ENCODE peak calls at places on chromosomes 3 and 15, in eight cellular contexts. P, E, J, O, F, R, N and C are unnamed samples.

GRCh38 chr3:15102256-15102655 is 3.3 kb upstream of the RBSN start:
- DNase-seq in P (peak), E (no peak), J (peak), O (no peak), F (no peak), R (peak), N (no peak), C (no peak)

GRCh38 chr3:189298469-189299375 is 127.0 kb downstream of the TPRG1 start:
- DNase-seq in P (no peak), E (no peak), J (no peak), O (no peak), F (no peak), R (no peak), N (no peak), C (no peak)

GRCh38 chr15:52649686-52650085 is 29.5 kb downstream of the ATOSA start:
- DNase-seq in P (no peak), E (no peak), J (no peak), O (no peak), F (no peak), R (no peak), N (no peak), C (no peak)

GRCh38 chr3:4271834-4272233 is 31.3 kb upstream of the SETMAR start:
- DNase-seq in P (peak), E (peak), J (no peak), O (no peak), F (no peak), R (no peak), N (peak), C (no peak)

GRCh38 chr3:180383332-180384020 is 218.5 kb upstream of the TTC14 start:
- DNase-seq in P (no peak), E (no peak), J (no peak), O (no peak), F (no peak), R (no peak), N (no peak), C (no peak)

GRCh38 chr3:123153821-123154323 is 47.9 kb upstream of the SEC22A start:
- DNase-seq in P (no peak), E (no peak), J (no peak), O (no peak), F (no peak), R (no peak), N (no peak), C (no peak)

GRCh38 chr3:707041-707440 is 385.8 kb upstream of the CNTN6 start:
- DNase-seq in P (no peak), E (no peak), J (no peak), O (no peak), F (no peak), R (no peak), N (no peak), C (no peak)

GRCh38 chr15:80770356-80770705 is 8.8 kb upstream of the CEMIP start:
- DNase-seq in P (no peak), E (no peak), J (no peak), O (no peak), F (no peak), R (no peak), N (no peak), C (no peak)

GRCh38 chr3:43584043-43584826 is 37.6 kb downstream of the ANO10 start:
- DNase-seq in P (no peak), E (no peak), J (no peak), O (no peak), F (no peak), R (no peak), N (no peak), C (no peak)

GRCh38 chr15:67531379-67532059 is 10.6 kb downstream of the C15orf61 start:
- DNase-seq in P (no peak), E (no peak), J (no peak), O (no peak), F (no peak), R (no peak), N (no peak), C (no peak)

GRCh38 chr3:775178-775885 is 317.5 kb upstream of the CNTN6 start:
- DNase-seq in P (no peak), E (no peak), J (no peak), O (no peak), F (no peak), R (no peak), N (no peak), C (no peak)

GRCh38 chr3:64575211-64575844 is 112.5 kb downstream of the ADAMTS9 start:
- DNase-seq in P (no peak), E (no peak), J (no peak), O (no peak), F (no peak), R (no peak), N (peak), C (no peak)

GRCh38 chr15:78446551-78446950 is 8.5 kb downstream of the IREB2 start:
- DNase-seq in P (no peak), E (no peak), J (no peak), O (no peak), F (no peak), R (no peak), N (no peak), C (no peak)

GRCh38 chr15:68373028-68373427 is 58.9 kb downstream of the ITGA11 start:
- DNase-seq in P (no peak), E (no peak), J (no peak), O (no peak), F (no peak), R (no peak), N (no peak), C (no peak)

GRCh38 chr3:87206070-87206469 is 21.0 kb upstream of the CHMP2B start:
- DNase-seq in P (no peak), E (peak), J (no peak), O (no peak), F (no peak), R (no peak), N (no peak), C (no peak)

GRCh38 chr3:29513236-29513635 is 232.4 kb downstream of the RBMS3 start:
- DNase-seq in P (no peak), E (no peak), J (no peak), O (no peak), F (no peak), R (no peak), N (no peak), C (no peak)

GRCh38 chr15:67121725-67122600 is 56.6 kb downstream of the SMAD3 start:
- DNase-seq in P (no peak), E (no peak), J (no peak), O (no peak), F (no peak), R (no peak), N (no peak), C (no peak)

GRCh38 chr15:88299502-88299901 is 43.0 kb upstream of the NTRK3 start:
- DNase-seq in P (no peak), E (no peak), J (no peak), O (no peak), F (no peak), R (no peak), N (no peak), C (no peak)

GRCh38 chr3:24299801-24300626 is 194.6 kb downstream of the THRB start:
- DNase-seq in P (peak), E (no peak), J (no peak), O (no peak), F (no peak), R (no peak), N (no peak), C (no peak)

GRCh38 chr3:53030864-53031445 is 14.9 kb downstream of the SFMBT1 start:
- DNase-seq in P (no peak), E (no peak), J (no peak), O (peak), F (no peak), R (no peak), N (peak), C (no peak)

GRCh38 chr3:79354179-79354688 is 413.6 kb downstream of the ROBO1 start:
- DNase-seq in P (no peak), E (no peak), J (no peak), O (no peak), F (no peak), R (no peak), N (no peak), C (no peak)

GRCh38 chr3:49668861-49669260 is 5.3 kb upstream of the APEH start:
- DNase-seq in P (no peak), E (no peak), J (no peak), O (no peak), F (no peak), R (no peak), N (no peak), C (no peak)

GRCh38 chr15:79140846-79141570 is 50.4 kb upstream of the RASGRF1 start:
- DNase-seq in P (no peak), E (no peak), J (no peak), O (no peak), F (no peak), R (no peak), N (no peak), C (no peak)

GRCh38 chr3:128133273-128133883 is 9.8 kb upstream of the RUVBL1 start:
- DNase-seq in P (peak), E (no peak), J (no peak), O (no peak), F (peak), R (peak), N (no peak), C (no peak)

GRCh38 chr3:45553469-45553974 is 41.0 kb upstream of the LIMD1 start:
- DNase-seq in P (no peak), E (no peak), J (peak), O (no peak), F (peak), R (no peak), N (peak), C (no peak)

GRCh38 chr15:66089049-66089448 is 164.5 kb downstream of the MEGF11 start:
- DNase-seq in P (no peak), E (no peak), J (no peak), O (no peak), F (no peak), R (no peak), N (no peak), C (no peak)

GRCh38 chr3:158568784-158569183 is 2.2 kb upstream of the MLF1 start:
- DNase-seq in P (no peak), E (no peak), J (no peak), O (no peak), F (no peak), R (no peak), N (no peak), C (no peak)

GRCh38 chr3:177525987-177526712 is 328.9 kb upstream of the TBL1XR1 start:
- DNase-seq in P (no peak), E (peak), J (no peak), O (no peak), F (no peak), R (no peak), N (no peak), C (no peak)

GRCh38 chr3:15794842-15795562 is 2.8 kb downstream of the ANKRD28 start:
- DNase-seq in P (no peak), E (no peak), J (no peak), O (no peak), F (no peak), R (no peak), N (no peak), C (no peak)

GRCh38 chr3:182605882-182606611 is 187.3 kb upstream of the ATP11B start:
- DNase-seq in P (no peak), E (no peak), J (no peak), O (no peak), F (no peak), R (no peak), N (no peak), C (no peak)

GRCh38 chr15:44468713-44469385 is 41.4 kb downstream of the CTDSPL2 start:
- DNase-seq in P (peak), E (peak), J (no peak), O (no peak), F (no peak), R (no peak), N (no peak), C (no peak)

GRCh38 chr15:98103570-98103969 is 143.1 kb downstream of the ARRDC4 start:
- DNase-seq in P (no peak), E (no peak), J (no peak), O (no peak), F (no peak), R (no peak), N (no peak), C (no peak)

GRCh38 chr3:46734773-46735172 is 17.1 kb upstream of the PRSS50 start:
- DNase-seq in P (no peak), E (no peak), J (no peak), O (no peak), F (no peak), R (no peak), N (no peak), C (no peak)

GRCh38 chr15:73387507-73388255 is 18.9 kb upstream of the HCN4 start:
- DNase-seq in P (no peak), E (no peak), J (no peak), O (no peak), F (no peak), R (no peak), N (no peak), C (no peak)